ENCODE peak calls at places on chromosomes 1 and 21, in six cellular contexts. K is psoas muscle, U is ovary, F is tibial artery, L is thyroid gland, J is cardiac muscle cell. Z is an unnamed sample. For H3K4me1, the result is how much of the 10 kb centered on the place peaks cover.

GRCh38 chr1:204355913-204356312 is 3.8 kb downstream of the PLEKHA6 start:
- DNase-seq in F (no peak), U (no peak), J (no peak), L (no peak), K (no peak), Z (no peak)

GRCh38 chr1:203316626-203317093 is 11.3 kb downstream of the BTG2 start:
- DNase-seq in F (peak), K (no peak), J (peak), U (no peak), L (peak), Z (no peak)

GRCh38 chr1:156366378-156366777 is 2.6 kb upstream of the RHBG start:
- DNase-seq in F (no peak), J (no peak), U (no peak), K (no peak), L (no peak), Z (no peak)

GRCh38 chr1:197837911-197838310 is 62.6 kb upstream of the DENND1B start:
- DNase-seq in F (no peak), K (no peak), U (no peak), J (no peak), L (no peak), Z (no peak)

GRCh38 chr1:172293379-172293778 is 127.1 kb upstream of the C1orf105 start:
- DNase-seq in F (no peak), J (peak), U (no peak), K (no peak), L (no peak), Z (no peak)

GRCh38 chr21:41616063-41616591 is 108.2 kb upstream of the TMPRSS2 start:
- DNase-seq in U (no peak), J (peak), K (no peak), F (no peak), L (peak), Z (no peak)

GRCh38 chr1:156346636-156347035 is 8.3 kb downstream of the TSACC start:
- DNase-seq in F (no peak), J (peak), K (no peak), L (no peak), U (no peak), Z (no peak)

GRCh38 chr1:245168090-245168489 is 13.3 kb downstream of the KIF26B start:
- DNase-seq in U (no peak), F (no peak), J (no peak), K (peak), L (no peak), Z (peak)

GRCh38 chr1:10939654-10940450 is 72.6 kb upstream of the TARDBP start:
- DNase-seq in L (no peak), F (no peak), J (peak), K (no peak), U (peak), Z (no peak)

GRCh38 chr1:226656601-226657277 is 82.3 kb downstream of the ITPKB start:
- DNase-seq in F (peak), L (peak), K (peak), J (peak), U (no peak), Z (no peak)

GRCh38 chr1:67632356-67632755 is 52.6 kb upstream of the GADD45A start:
- DNase-seq in L (no peak), J (no peak), K (no peak), F (no peak), U (no peak), Z (no peak)

GRCh38 chr21:26843912-26844257 is 1.3 kb downstream of the ADAMTS1 start:
- DNase-seq in K (no peak), F (no peak), J (peak), U (no peak), L (peak), Z (no peak)

GRCh38 chr1:53521900-53522552 is 62.8 kb downstream of the DMRTB1 start:
- DNase-seq in J (peak), F (no peak), L (no peak), U (no peak), K (no peak), Z (no peak)

GRCh38 chr1:174818951-174819350 is 180.8 kb upstream of the CACYBP start:
- DNase-seq in U (no peak), K (no peak), J (no peak), F (no peak), L (peak), Z (peak)

GRCh38 chr1:56569661-56570060 is 9.7 kb downstream of the PLPP3 start:
- DNase-seq in F (no peak), L (peak), J (no peak), K (no peak), U (no peak), Z (no peak)

GRCh38 chr1:17438176-17438976 is 1.1 kb downstream of the RCC2 start:
- DNase-seq in K (peak), J (peak), U (peak), L (peak), F (peak), Z (peak)

GRCh38 chr1:212247179-212247721 is 38.0 kb upstream of the PPP2R5A start:
- DNase-seq in U (no peak), F (no peak), L (peak), K (no peak), J (peak), Z (no peak)

GRCh38 chr1:90724361-90724760 is 7.3 kb upstream of the BARHL2 start:
- DNase-seq in L (no peak), J (no peak), K (no peak), U (no peak), F (no peak), Z (no peak)

GRCh38 chr1:218485241-218485928 is 140.2 kb downstream of the TGFB2 start:
- DNase-seq in L (no peak), U (no peak), F (no peak), K (no peak), J (no peak), Z (no peak)

GRCh38 chr1:218486108-218486507 is 141.0 kb downstream of the TGFB2 start:
- DNase-seq in L (no peak), U (no peak), F (no peak), K (no peak), J (no peak), Z (no peak)

GRCh38 chr1:218488531-218488930 is 143.4 kb downstream of the TGFB2 start:
- DNase-seq in U (no peak), F (no peak), L (no peak), K (no peak), J (no peak), Z (no peak)

GRCh38 chr1:218492840-218493239 is 147.7 kb downstream of the TGFB2 start:
- DNase-seq in L (no peak), U (no peak), J (no peak), K (no peak), F (no peak), Z (no peak)

DNA sequence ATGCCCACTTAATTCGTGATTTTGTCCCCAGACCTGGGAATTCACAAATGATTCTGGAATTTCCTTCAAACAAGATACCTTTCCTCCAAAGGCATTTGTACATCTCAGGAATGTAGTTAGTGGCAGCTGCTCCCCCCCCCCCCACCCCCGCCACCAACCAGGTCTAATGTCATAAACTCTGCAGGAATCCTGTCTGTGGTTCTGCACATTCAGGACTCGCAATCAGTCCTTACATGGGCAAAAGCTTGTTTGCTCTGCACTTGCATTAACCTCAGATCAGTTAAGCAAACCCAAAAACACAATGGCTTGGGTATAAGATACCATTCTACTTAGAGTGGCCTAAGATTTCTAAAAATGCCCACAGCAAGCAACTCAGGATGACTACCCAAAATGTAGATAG is 143.8 kb downstream of the TGFB2 start:
- DNase-seq in L (no peak), K (no peak), J (peak), U (no peak), F (no peak), Z (no peak)
- H3K27ac ChIP-seq in L (no peak), K (no peak), J (peak), U (no peak), F (no peak), Z (no peak)

GRCh38 chr1:208178091-208178529 is 66.1 kb downstream of the PLXNA2 start:
- DNase-seq in L (peak), F (no peak), K (no peak), J (no peak), U (no peak), Z (no peak)
- H3K4me1 ChIP-seq in L (half or more), F (under half), K (under half), J (under half), U (under half), Z (half or more)

GRCh38 chr1:215635827-215636226 is 68.7 kb downstream of the KCTD3 start:
- DNase-seq in F (no peak), L (no peak), J (no peak), U (no peak), K (peak), Z (no peak)

GRCh38 chr1:215636258-215636965 is 69.3 kb downstream of the KCTD3 start:
- DNase-seq in U (peak), L (no peak), J (peak), F (peak), K (peak), Z (no peak)

GRCh38 chr1:215631489-215631888 is 64.4 kb downstream of the KCTD3 start:
- DNase-seq in U (peak), F (no peak), K (peak), L (no peak), J (no peak), Z (no peak)

GRCh38 chr1:215640429-215641148 is 73.5 kb downstream of the KCTD3 start:
- DNase-seq in J (no peak), U (no peak), F (no peak), L (no peak), K (no peak), Z (no peak)

DNA sequence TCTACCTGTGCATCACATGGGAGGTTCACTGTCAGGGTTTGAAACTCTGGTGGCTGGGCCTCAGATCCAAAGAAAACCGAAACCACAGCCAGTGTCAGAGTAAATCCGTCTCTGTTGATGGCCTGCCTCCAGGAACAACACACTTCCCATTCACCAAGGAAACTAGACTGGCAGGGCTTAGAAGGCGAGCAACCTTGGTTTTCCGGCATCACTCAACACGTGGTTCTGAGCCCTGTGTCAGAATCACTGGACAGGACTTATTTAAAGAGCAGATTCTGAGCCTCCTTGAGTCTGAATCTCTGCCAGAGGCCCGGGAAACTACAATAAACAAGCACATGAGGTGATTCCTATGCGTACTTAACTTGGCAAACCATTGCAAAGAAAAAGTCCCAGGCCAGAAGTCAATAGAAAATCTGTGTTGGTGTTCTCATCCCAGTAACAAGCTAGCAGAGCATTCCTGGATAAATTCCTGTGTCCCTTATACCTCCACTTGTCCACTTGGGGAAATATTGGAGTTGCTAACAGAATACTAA is 70.0 kb downstream of the KCTD3 start:
- DNase-seq in U (peak), L (peak), J (peak), F (peak), K (peak), Z (no peak)
- H3K27ac ChIP-seq in U (no peak), L (no peak), J (no peak), F (peak), K (no peak), Z (no peak)

DNA sequence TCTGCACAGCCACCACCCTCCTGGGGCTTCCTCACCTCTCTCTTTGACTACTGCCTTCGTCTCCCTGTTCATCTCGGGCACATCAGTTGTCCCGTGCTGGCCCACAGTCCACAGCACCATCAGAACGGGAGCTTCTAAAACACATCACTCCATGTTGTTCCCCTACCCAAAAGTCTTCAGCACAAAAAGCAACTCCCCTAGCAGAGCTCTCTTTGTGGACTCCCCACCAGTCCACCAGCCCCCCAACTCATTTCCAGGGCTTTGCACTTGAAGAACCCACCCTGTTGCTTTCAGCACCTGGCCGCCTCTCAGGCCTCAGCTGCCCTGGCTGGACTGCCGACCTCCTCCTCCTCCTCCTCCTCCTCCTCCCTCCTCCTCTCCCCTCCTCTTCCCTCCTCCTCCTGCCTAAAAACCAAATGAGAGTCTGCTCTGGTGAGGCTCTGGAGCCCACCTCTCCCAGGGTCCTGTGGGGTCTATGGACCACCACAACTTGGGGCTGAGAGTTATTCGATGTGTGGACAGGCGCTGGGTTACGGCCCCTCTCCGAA is 251.2 kb upstream of the VAMP3 start:
- DNase-seq in U (no peak), K (peak), F (no peak), L (no peak), J (no peak), Z (no peak)
- H3K4me1 ChIP-seq in U (under half), K (under half), F (under half), L (under half), J (under half), Z (under half)

GRCh38 chr1:154327466-154328317 is 2.4 kb downstream of the ATP8B2 start:
- DNase-seq in U (no peak), K (no peak), L (peak), J (no peak), F (no peak), Z (no peak)
- H3K27ac ChIP-seq in U (peak), K (no peak), L (peak), J (peak), F (peak), Z (peak)

GRCh38 chr1:155081472-155082300 is 3.0 kb downstream of the EFNA3 start:
- DNase-seq in L (no peak), J (no peak), F (no peak), U (no peak), K (no peak), Z (no peak)

GRCh38 chr1:155079210-155079486 is 511 bp downstream of the EFNA3 start:
- DNase-seq in U (no peak), K (no peak), L (no peak), F (no peak), J (no peak), Z (no peak)

GRCh38 chr1:155082301-155082940 is 3.8 kb downstream of the EFNA3 start:
- DNase-seq in J (no peak), L (no peak), U (no peak), K (no peak), F (no peak), Z (peak)

GRCh38 chr1:155079487-155080249 is 1.0 kb downstream of the EFNA3 start:
- DNase-seq in K (no peak), L (no peak), F (no peak), U (peak), J (no peak), Z (peak)

DNA sequence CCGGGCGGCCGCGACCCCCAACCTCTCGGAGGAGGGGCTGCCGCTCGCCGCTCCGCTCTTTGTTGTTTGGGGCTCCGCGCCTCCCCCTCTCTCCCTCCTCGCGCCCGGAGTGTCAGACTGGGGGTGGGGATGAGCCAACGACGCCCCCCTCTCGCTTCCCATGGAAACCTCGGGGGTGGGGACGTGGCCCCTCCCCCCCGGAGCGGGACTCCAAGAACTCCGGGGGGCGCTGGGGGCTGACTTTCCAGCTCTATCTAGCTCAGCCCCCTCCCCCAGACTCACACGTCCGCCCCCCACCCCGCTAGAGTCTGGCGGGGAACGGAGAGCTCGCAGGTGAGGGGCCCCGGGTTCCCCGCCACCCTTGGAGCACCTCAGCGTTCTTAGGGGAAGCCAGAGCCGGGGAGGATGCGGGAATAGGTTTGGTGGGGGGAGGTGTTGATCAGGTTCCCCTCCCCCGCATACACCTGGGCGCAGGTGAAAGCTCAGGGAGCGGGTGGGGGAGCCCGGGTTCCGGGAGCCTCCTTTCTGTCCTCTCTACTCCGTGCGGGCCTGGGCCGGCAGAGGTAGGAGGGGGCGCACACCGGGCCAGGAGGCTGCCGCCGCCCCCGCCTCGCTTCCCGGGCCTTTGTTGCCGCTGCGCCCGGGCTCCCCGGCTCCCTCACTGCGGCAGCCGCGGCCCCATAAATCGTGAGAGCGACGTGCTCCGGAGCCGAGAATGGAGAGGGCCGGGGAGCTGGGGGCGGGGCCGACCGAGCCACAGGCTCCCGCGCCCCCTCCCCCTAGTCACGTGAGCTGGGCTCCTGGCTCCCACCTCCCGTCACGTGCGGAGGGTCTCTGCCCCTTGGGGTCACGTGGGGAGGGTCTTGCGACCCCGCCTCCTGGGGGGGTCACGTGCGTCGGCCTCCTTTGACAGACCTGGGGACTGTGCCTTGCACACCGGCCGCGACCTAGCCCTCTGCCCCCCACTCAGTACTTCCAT is 1.9 kb downstream of the EFNA3 start:
- DNase-seq in U (peak), F (no peak), K (no peak), J (no peak), L (no peak), Z (peak)
- H3K4me1 ChIP-seq in U (under half), F (under half), K (under half), J (under half), L (half or more), Z (half or more)

GRCh38 chr1:23693599-23693998 is 2.0 kb downstream of the RPL11 start:
- DNase-seq in J (no peak), L (no peak), K (no peak), F (no peak), U (no peak), Z (no peak)
- H3K27ac ChIP-seq in J (peak), L (no peak), K (peak), F (no peak), U (no peak), Z (no peak)

GRCh38 chr1:234840843-234841242 is 230.9 kb upstream of the IRF2BP2 start:
- DNase-seq in U (no peak), F (no peak), L (no peak), J (no peak), K (no peak), Z (no peak)
- H3K4me1 ChIP-seq in U (under half), F (under half), L (under half), J (under half), K (under half), Z (half or more)

Z was measured in heart right ventricle.